ENCODE peak calls at places on chromosomes 7 and 10, in four cellular contexts. One of them, this sample, is unnamed.

GRCh38 chr10:132255489-132256344 is 52.0 kb downstream of the STK32C start:
- DNase-seq in HCT116: no peak
- DNase-seq in A549: no peak
- DNase-seq in stomach: no peak
- DNase-seq in this sample: no peak

GRCh38 chr7:51006483-51007235 is 224.0 kb upstream of the GRB10 start:
- DNase-seq in A549: peak; percentile 21
- DNase-seq in HCT116: no peak
- DNase-seq in stomach: no peak
- DNase-seq in this sample: no peak

GRCh38 chr7:100968031-100968430 is 1.3 kb upstream of the MUC12 start:
- DNase-seq in A549: no peak
- DNase-seq in stomach: no peak
- DNase-seq in HCT116: no peak
- DNase-seq in this sample: no peak

GRCh38 chr10:80511984-80512634 is 25.6 kb upstream of the SH2D4B start:
- DNase-seq in HCT116: no peak
- DNase-seq in A549: no peak
- DNase-seq in stomach: no peak
- DNase-seq in this sample: no peak

GRCh38 chr10:50622497-50623298 is 1.1 kb downstream of the SGMS1 start:
- DNase-seq in HCT116: no peak
- DNase-seq in stomach: peak; percentile 49
- DNase-seq in A549: peak; percentile 46
- DNase-seq in this sample: peak; percentile 71

GRCh38 chr7:105438847-105439173 is 50.1 kb upstream of the SRPK2 start:
- DNase-seq in HCT116: no peak
- DNase-seq in stomach: no peak
- DNase-seq in A549: no peak
- DNase-seq in this sample: no peak

GRCh38 chr10:11479307-11479706 is 132.1 kb downstream of the USP6NL start:
- DNase-seq in HCT116: no peak
- DNase-seq in stomach: no peak
- DNase-seq in A549: no peak
- DNase-seq in this sample: no peak

GRCh38 chr7:30911561-30911969 is at the start of gene AQP1:
- DNase-seq in A549: no peak
- DNase-seq in stomach: no peak
- DNase-seq in HCT116: no peak
- DNase-seq in this sample: peak; percentile 61

GRCh38 chr10:26437637-26438461 is at the start of gene APBB1IP:
- DNase-seq in stomach: peak; percentile 65
- DNase-seq in HCT116: no peak
- DNase-seq in A549: no peak
- DNase-seq in this sample: peak; percentile 95

GRCh38 chr7:106071356-106071998 is 40.6 kb downstream of the SYPL1 start:
- DNase-seq in A549: no peak
- DNase-seq in stomach: peak; percentile 71
- DNase-seq in HCT116: no peak
- DNase-seq in this sample: no peak

GRCh38 chr7:2820508-2820934 is 23.6 kb downstream of the GNA12 start:
- DNase-seq in stomach: peak; percentile 58
- DNase-seq in HCT116: no peak
- DNase-seq in A549: no peak
- DNase-seq in this sample: peak; percentile 75

GRCh38 chr10:33215635-33216034 is 118.8 kb downstream of the NRP1 start:
- DNase-seq in stomach: no peak
- DNase-seq in A549: no peak
- DNase-seq in HCT116: no peak
- DNase-seq in this sample: no peak

GRCh38 chr10:119543814-119544642 is 1.5 kb upstream of the RGS10 start:
- DNase-seq in A549: no peak
- DNase-seq in stomach: no peak
- DNase-seq in HCT116: no peak
- DNase-seq in this sample: no peak

GRCh38 chr7:39407139-39407538 is 159.1 kb upstream of the YAE1 start:
- DNase-seq in stomach: no peak
- DNase-seq in HCT116: no peak
- DNase-seq in A549: no peak
- DNase-seq in this sample: no peak

GRCh38 chr10:96249264-96249663 is 22.1 kb downstream of the BLNK start:
- DNase-seq in HCT116: no peak
- DNase-seq in stomach: no peak
- DNase-seq in A549: no peak
- DNase-seq in this sample: no peak

GRCh38 chr10:102342958-102343357 is 52.5 kb upstream of the NFKB2 start:
- DNase-seq in A549: no peak
- DNase-seq in stomach: no peak
- DNase-seq in HCT116: no peak
- DNase-seq in this sample: no peak

GRCh38 chr10:7826971-7827370 is 8.7 kb downstream of the TAF3 start:
- DNase-seq in A549: peak; percentile 55
- DNase-seq in HCT116: no peak
- DNase-seq in stomach: no peak
- DNase-seq in this sample: no peak

GRCh38 chr7:158245724-158246041 is 341.9 kb downstream of the PTPRN2 start:
- DNase-seq in HCT116: no peak
- DNase-seq in stomach: peak; percentile 23
- DNase-seq in A549: no peak
- DNase-seq in this sample: no peak

GRCh38 chr7:98051118-98051744 is 55.4 kb upstream of the LMTK2 start:
- DNase-seq in stomach: peak; percentile 27
- DNase-seq in HCT116: peak; percentile 58
- DNase-seq in A549: no peak
- DNase-seq in this sample: no peak

GRCh38 chr7:155979994-155980393 is 167.7 kb upstream of the SHH start:
- DNase-seq in stomach: peak; percentile 22
- DNase-seq in A549: no peak
- DNase-seq in HCT116: no peak
- DNase-seq in this sample: no peak

GRCh38 chr10:16585103-16585502 is 63.4 kb upstream of the C1QL3 start:
- DNase-seq in HCT116: no peak
- DNase-seq in stomach: no peak
- DNase-seq in A549: no peak
- DNase-seq in this sample: no peak

GRCh38 chr10:72291019-72291532 is 17.4 kb downstream of the DDIT4 start:
- DNase-seq in stomach: no peak
- DNase-seq in A549: no peak
- DNase-seq in HCT116: no peak
- DNase-seq in this sample: no peak

GRCh38 chr7:100837099-100837836 is 9.9 kb upstream of the EPHB4 start:
- DNase-seq in stomach: peak; percentile 90
- DNase-seq in A549: peak; percentile 81
- DNase-seq in HCT116: peak; percentile 82
- DNase-seq in this sample: peak; percentile 88

GRCh38 chr7:50304911-50305621 is 550 bp downstream of the IKZF1 start:
- DNase-seq in A549: no peak
- DNase-seq in stomach: no peak
- DNase-seq in HCT116: no peak
- DNase-seq in this sample: no peak

GRCh38 chr7:137081694-137082093 is 213.2 kb downstream of the CHRM2 start:
- DNase-seq in HCT116: no peak
- DNase-seq in stomach: peak; percentile 36
- DNase-seq in A549: no peak
- DNase-seq in this sample: peak; percentile 27

GRCh38 chr7:51139796-51140195 is 176.8 kb downstream of the COBL start:
- DNase-seq in A549: no peak
- DNase-seq in stomach: no peak
- DNase-seq in HCT116: no peak
- DNase-seq in this sample: no peak

GRCh38 chr7:157425761-157426160 is 89.0 kb downstream of the DNAJB6 start:
- DNase-seq in A549: no peak
- DNase-seq in HCT116: no peak
- DNase-seq in stomach: no peak
- DNase-seq in this sample: no peak

GRCh38 chr10:122639801-122640200 is 59.8 kb downstream of the C10orf120 start:
- DNase-seq in stomach: no peak
- DNase-seq in A549: no peak
- DNase-seq in HCT116: no peak
- DNase-seq in this sample: no peak

GRCh38 chr10:122646511-122647382 is 52.9 kb downstream of the C10orf120 start:
- DNase-seq in HCT116: no peak
- DNase-seq in A549: no peak
- DNase-seq in stomach: no peak
- DNase-seq in this sample: no peak

GRCh38 chr10:122643931-122644534 is 55.6 kb downstream of the C10orf120 start:
- DNase-seq in stomach: no peak
- DNase-seq in A549: no peak
- DNase-seq in HCT116: no peak
- DNase-seq in this sample: no peak

GRCh38 chr10:122640921-122641320 is 58.7 kb downstream of the C10orf120 start:
- DNase-seq in stomach: no peak
- DNase-seq in HCT116: no peak
- DNase-seq in A549: no peak
- DNase-seq in this sample: no peak

GRCh38 chr10:122642726-122643605 is 56.7 kb downstream of the C10orf120 start:
- DNase-seq in A549: no peak
- DNase-seq in stomach: peak; percentile 5
- DNase-seq in HCT116: no peak
- DNase-seq in this sample: no peak
- H3K4me1 ChIP-seq in A549: no peaks in the 10 kb centered on the region
- H3K4me1 ChIP-seq in stomach: no peaks in the 10 kb centered on the region
- H3K4me1 ChIP-seq in HCT116: no peaks in the 10 kb centered on the region
- H3K4me1 ChIP-seq in this sample: no peaks in the 10 kb centered on the region

GRCh38 chr10:3494879-3495230 is 290.2 kb downstream of the KLF6 start:
- DNase-seq in A549: no peak
- DNase-seq in stomach: no peak
- DNase-seq in HCT116: no peak
- DNase-seq in this sample: no peak

GRCh38 chr10:3495281-3495680 is 289.7 kb downstream of the KLF6 start:
- DNase-seq in A549: no peak
- DNase-seq in stomach: no peak
- DNase-seq in HCT116: no peak
- DNase-seq in this sample: no peak

GRCh38 chr10:3494131-3494878 is 290.7 kb downstream of the KLF6 start:
- DNase-seq in A549: no peak
- DNase-seq in stomach: no peak
- DNase-seq in HCT116: no peak
- DNase-seq in this sample: no peak

GRCh38 chr10:3493621-3494020 is 291.4 kb downstream of the KLF6 start:
- DNase-seq in A549: no peak
- DNase-seq in stomach: no peak
- DNase-seq in HCT116: no peak
- DNase-seq in this sample: no peak

DNA sequence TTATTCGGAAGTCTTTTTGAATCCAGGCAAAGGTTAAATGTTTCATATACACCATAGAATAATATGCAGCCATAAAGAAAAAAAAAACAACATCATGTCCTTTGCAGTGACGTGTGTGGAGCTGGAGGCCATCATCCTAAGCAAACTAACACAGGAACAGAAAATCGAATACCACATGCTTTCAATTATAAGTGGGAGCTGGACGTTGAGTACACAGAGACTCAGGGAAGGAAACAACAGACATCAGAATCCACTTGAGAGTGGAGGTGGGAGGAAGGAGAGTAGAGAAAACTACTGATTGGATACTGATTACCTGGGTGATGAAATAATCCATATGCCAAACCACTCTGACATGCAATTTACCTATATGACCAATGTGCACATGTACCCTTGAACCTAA is 293.4 kb downstream of the KLF6 start:
- DNase-seq in HCT116: no peak
- DNase-seq in A549: no peak
- DNase-seq in stomach: no peak
- DNase-seq in this sample: no peak
- TF ChIP-seq POLR2A in HCT116: no peak
- TF ChIP-seq POLR2A in A549: no peak
- TF ChIP-seq POLR2A in stomach: no peak
- TF ChIP-seq POLR2A in this sample: no peak

GRCh38 chr10:97412891-97413304 is 11.8 kb upstream of the RRP12 start:
- DNase-seq in A549: no peak
- DNase-seq in HCT116: peak; percentile 51
- DNase-seq in stomach: no peak
- DNase-seq in this sample: no peak

GRCh38 chr10:97407211-97407951 is 6.2 kb upstream of the RRP12 start:
- DNase-seq in HCT116: peak; percentile 77
- DNase-seq in stomach: peak; percentile 60
- DNase-seq in A549: peak; percentile 93
- DNase-seq in this sample: peak; percentile 55

GRCh38 chr10:97407952-97408248 is 6.8 kb upstream of the RRP12 start:
- DNase-seq in stomach: no peak
- DNase-seq in A549: no peak
- DNase-seq in HCT116: no peak
- DNase-seq in this sample: no peak

GRCh38 chr10:97408496-97408992 is 7.4 kb upstream of the RRP12 start:
- DNase-seq in stomach: peak; percentile 40
- DNase-seq in A549: no peak
- DNase-seq in HCT116: no peak
- DNase-seq in this sample: no peak

DNA sequence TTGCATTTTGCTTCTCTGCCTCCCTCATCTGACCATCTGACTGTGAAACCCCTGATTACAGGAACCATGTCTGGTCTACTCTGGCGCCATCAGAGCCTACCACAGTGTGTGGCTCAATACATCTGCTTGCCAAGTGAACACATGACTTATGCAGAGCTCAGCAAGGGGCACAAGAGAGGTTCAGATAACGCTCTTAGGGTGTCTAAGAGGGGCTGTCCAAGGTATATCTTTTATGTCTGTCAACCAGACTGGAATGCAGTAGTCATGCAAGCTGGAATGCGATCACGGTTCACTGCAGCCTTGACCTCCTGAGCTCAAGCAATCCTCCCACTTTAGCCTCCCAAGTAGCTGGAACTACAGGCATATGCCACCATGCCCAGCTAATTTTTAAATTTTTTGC is 10.3 kb upstream of the RRP12 start:
- DNase-seq in A549: no peak
- DNase-seq in stomach: no peak
- DNase-seq in HCT116: no peak
- DNase-seq in this sample: no peak
- H3K4me1 ChIP-seq in A549: peaks cover 2% of the 10 kb centered on the region
- H3K4me1 ChIP-seq in stomach: peaks cover 10% of the 10 kb centered on the region
- H3K4me1 ChIP-seq in HCT116: peaks cover 10% of the 10 kb centered on the region
- H3K4me1 ChIP-seq in this sample: no peaks in the 10 kb centered on the region

DNA sequence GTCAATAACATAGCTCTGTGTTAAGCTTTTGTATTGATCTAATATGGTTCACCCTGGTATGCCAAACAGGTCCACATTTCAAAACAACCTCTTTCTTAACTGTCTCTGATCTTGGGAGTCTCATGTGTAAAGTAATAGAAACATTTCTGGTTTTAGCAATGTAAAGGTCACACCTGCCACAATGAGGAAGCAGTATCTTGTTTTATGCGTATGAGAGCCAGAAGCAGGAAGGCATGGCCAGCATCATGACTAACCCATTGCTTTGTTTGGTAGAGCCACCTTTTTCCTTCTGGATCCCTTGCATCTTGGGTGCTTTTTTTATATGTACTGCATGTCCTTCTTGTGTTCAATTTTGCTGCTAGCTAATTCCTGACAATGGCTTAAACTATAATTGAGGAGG is 411.3 kb upstream of the SEMA3C start:
- DNase-seq in HCT116: no peak
- DNase-seq in A549: no peak
- DNase-seq in stomach: no peak
- DNase-seq in this sample: no peak
- TF ChIP-seq POLR2A in HCT116: no peak
- TF ChIP-seq POLR2A in A549: no peak
- TF ChIP-seq POLR2A in stomach: no peak
- TF ChIP-seq POLR2A in this sample: no peak

This sample was measured in right lobe of liver.